ENCODE peak calls at places on chromosome 1, in seven cellular contexts. O, J, T, W, N, Y and H are unnamed samples.
A peak's percentile ranks its signal among the peaks of the same experiment; 100 is the strongest.

GRCh38 chr1:29453502-29454240 is 217.3 kb downstream of the PTPRU start:
- DNase-seq in O (peak; percentile 62), J (peak; percentile 74), T (peak; percentile 62), W (peak; percentile 55), N (peak; percentile 63), Y (peak; percentile 94), H (peak; percentile 83)

GRCh38 chr1:38208720-38209632 is 162.4 kb upstream of the POU3F1 start:
- DNase-seq in O (no peak), J (no peak), T (no peak), W (no peak), N (no peak), Y (no peak), H (no peak)

GRCh38 chr1:109350650-109351049 is 43.8 kb upstream of the MYBPHL start:
- DNase-seq in O (no peak), J (no peak), T (no peak), W (no peak), N (no peak), Y (no peak), H (no peak)

GRCh38 chr1:226248091-226248490 is 24.6 kb downstream of the MIXL1 start:
- DNase-seq in O (peak; percentile 56), J (no peak), T (no peak), W (no peak), N (no peak), Y (no peak), H (no peak)

GRCh38 chr1:214542275-214543199 is 8.9 kb downstream of the PTPN14 start:
- DNase-seq in O (no peak), J (no peak), T (no peak), W (no peak), N (no peak), Y (no peak), H (no peak)

GRCh38 chr1:213415686-213416380 is 364.8 kb downstream of the RPS6KC1 start:
- DNase-seq in O (no peak), J (no peak), T (no peak), W (no peak), N (no peak), Y (no peak), H (no peak)

GRCh38 chr1:112707217-112708001 is 482 bp upstream of the RHOC start:
- DNase-seq in O (peak; percentile 95), J (peak; percentile 96), T (peak; percentile 89), W (peak; percentile 79), N (peak; percentile 96), Y (peak; percentile 96), H (peak; percentile 95)

GRCh38 chr1:248686815-248687214 is 15.8 kb downstream of the OR14I1 start:
- DNase-seq in O (no peak), J (peak; percentile 14), T (peak; percentile 66), W (peak; percentile 6), N (no peak), Y (no peak), H (no peak)

GRCh38 chr1:45521413-45522323 is at the start of gene PRDX1:
- DNase-seq in O (peak; percentile 95), J (peak; percentile 97), T (peak; percentile 99), W (peak; percentile 95), N (peak; percentile 97), Y (peak; percentile 96), H (peak; percentile 96)

GRCh38 chr1:22721122-22721873 is 10.7 kb downstream of the EPHB2 start:
- DNase-seq in O (no peak), J (no peak), T (no peak), W (no peak), N (no peak), Y (no peak), H (no peak)
- H2AFZ ChIP-seq in O (no peak overlapping the region), J (no peak overlapping the region), T (no peak overlapping the region), W (no peak overlapping the region), N (no peak overlapping the region), Y (no peak overlapping the region), H (no peak overlapping the region)

GRCh38 chr1:223730471-223730870 is 18.1 kb downstream of the CAPN2 start:
- DNase-seq in O (no peak), J (no peak), T (peak; percentile 61), W (no peak), N (no peak), Y (peak; percentile 49), H (no peak)
- TF ChIP-seq EZH2phosphoT487 in O (no peak), J (no peak), T (no peak), W (no peak), N (no peak), Y (no peak), H (no peak)

GRCh38 chr1:28249013-28249870 is 10.1 kb upstream of the SESN2 start:
- DNase-seq in O (peak; percentile 75), J (peak; percentile 31), T (peak; percentile 88), W (peak; percentile 85), N (peak; percentile 63), Y (peak; percentile 70), H (peak; percentile 50)
- H2AFZ ChIP-seq in O (peak overlapping the region; percentile 91), J (peak overlapping the region; percentile 84), T (peak overlapping the region; percentile 70), W (peak overlapping the region; percentile 94), N (peak overlapping the region; percentile 68), Y (no peak overlapping the region), H (peak overlapping the region; percentile 94)

GRCh38 chr1:177848577-177848976 is 121.3 kb downstream of the SEC16B start:
- DNase-seq in O (peak; percentile 86), J (no peak), T (peak; percentile 55), W (no peak), N (no peak), Y (no peak), H (no peak)
- TF ChIP-seq EZH2phosphoT487 in O (no peak), J (no peak), T (no peak), W (no peak), N (no peak), Y (no peak), H (no peak)

GRCh38 chr1:68024635-68025338 is 25.6 kb downstream of the DIRAS3 start:
- DNase-seq in O (no peak), J (no peak), T (no peak), W (no peak), N (no peak), Y (no peak), H (no peak)
- H2AFZ ChIP-seq in O (no peak overlapping the region), J (no peak overlapping the region), T (no peak overlapping the region), W (no peak overlapping the region), N (no peak overlapping the region), Y (no peak overlapping the region), H (no peak overlapping the region)

DNA sequence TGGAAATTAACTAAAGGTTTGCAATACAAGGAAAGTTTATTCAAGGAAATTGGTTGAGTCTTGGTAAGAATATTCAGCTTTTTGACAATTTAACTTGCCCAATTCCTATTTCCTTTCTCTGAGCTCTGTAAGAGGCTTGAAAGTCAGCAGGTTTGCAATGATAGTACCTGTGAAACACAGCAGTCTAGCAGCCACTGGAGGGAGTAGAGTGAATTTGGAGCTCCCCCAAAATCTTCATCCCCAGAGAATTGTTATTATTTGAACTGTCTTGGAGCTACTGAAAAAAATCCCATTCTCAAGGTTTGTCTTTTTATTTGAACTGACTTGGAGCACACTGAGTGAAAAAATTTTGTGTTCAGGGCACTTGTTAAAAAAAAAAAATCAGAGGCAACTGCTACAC is 654.2 kb upstream of the PKN2 start:
- DNase-seq in O (no peak), J (no peak), T (no peak), W (no peak), N (no peak), Y (peak; percentile 43), H (no peak)
- TF ChIP-seq EZH2phosphoT487 in O (no peak), J (no peak), T (no peak), W (no peak), N (no peak), Y (no peak), H (no peak)

GRCh38 chr1:89454845-89455521 is 69.6 kb upstream of the LRRC8B start:
- DNase-seq in O (peak; percentile 69), J (peak; percentile 61), T (peak; percentile 81), W (peak; percentile 59), N (peak; percentile 56), Y (peak; percentile 75), H (peak; percentile 72)
- H2AFZ ChIP-seq in O (no peak overlapping the region), J (no peak overlapping the region), T (peak overlapping the region; percentile 56), W (no peak overlapping the region), N (no peak overlapping the region), Y (no peak overlapping the region), H (no peak overlapping the region)

GRCh38 chr1:36239941-36240637 is 15.8 kb downstream of the THRAP3 start:
- DNase-seq in O (no peak), J (no peak), T (no peak), W (no peak), N (peak; percentile 71), Y (no peak), H (peak; percentile 69)
- TF ChIP-seq EZH2phosphoT487 in O (no peak), J (no peak), T (no peak), W (no peak), N (no peak), Y (no peak), H (no peak)